ENCODE peak calls at places on chromosomes 3 and 15, in four cellular contexts. W is GM06990; G is K562; F is activated CD4-positive, alpha-beta memory T cell treated with anti-CD3 and anti-CD28 coated beads for 36 hours. J is an unnamed sample.
A peak's percentile ranks its signal among the peaks of the same experiment; 100 is the strongest.

GRCh38 chr15:41096178-41096577 is 19.9 kb downstream of the INO80 start:
- DNase-seq in W (no peak), G (peak; percentile 24), F (no peak), J (no peak)

GRCh38 chr3:31765856-31766255 is 215.2 kb downstream of the OSBPL10 start:
- DNase-seq in W (no peak), G (no peak), F (peak; percentile 18), J (no peak)

GRCh38 chr3:42751609-42752008 is 21.4 kb downstream of the CCDC13 start:
- DNase-seq in W (no peak), G (no peak), F (no peak), J (no peak)

GRCh38 chr15:28459279-28459678 is 73.5 kb downstream of the GOLGA8G start:
- DNase-seq in W (no peak), G (no peak), F (no peak), J (no peak)

GRCh38 chr15:78004222-78004727 is 73.2 kb downstream of the TBC1D2B start:
- DNase-seq in W (no peak), G (no peak), F (peak; percentile 45), J (peak; percentile 29)

GRCh38 chr3:153209596-153209995 is 47.6 kb downstream of the RAP2B start:
- DNase-seq in W (no peak), G (peak; percentile 28), F (peak; percentile 11), J (no peak)

GRCh38 chr15:85620321-85621044 is 174.2 kb downstream of the KLHL25 start:
- DNase-seq in W (no peak), G (no peak), F (peak; percentile 62), J (peak; percentile 62)

GRCh38 chr3:30347679-30348216 is 258.7 kb upstream of the TGFBR2 start:
- DNase-seq in W (no peak), G (no peak), F (peak; percentile 72), J (peak; percentile 67)

GRCh38 chr3:30544811-30545210 is 61.6 kb upstream of the TGFBR2 start:
- DNase-seq in W (no peak), G (no peak), F (peak; percentile 10), J (peak; percentile 8)

GRCh38 chr15:49815506-49815905 is 194.7 kb downstream of the DTWD1 start:
- DNase-seq in W (no peak), G (no peak), F (no peak), J (no peak)

GRCh38 chr3:101992861-101993260 is 143.5 kb downstream of the NFKBIZ start:
- DNase-seq in W (no peak), G (no peak), F (no peak), J (no peak)

GRCh38 chr15:91516866-91517265 is 336.6 kb upstream of the SLCO3A1 start:
- DNase-seq in W (no peak), G (no peak), F (no peak), J (no peak)

GRCh38 chr3:112086018-112086854 is at the start of gene C3orf52:
- DNase-seq in W (peak; percentile 66), G (peak; percentile 88), F (peak; percentile 75), J (peak; percentile 83)

GRCh38 chr3:18579659-18580058 is 154.5 kb upstream of the SATB1 start:
- DNase-seq in W (no peak), G (no peak), F (no peak), J (no peak)

GRCh38 chr15:67372563-67372962 is 118.0 kb downstream of the IQCH start:
- DNase-seq in W (no peak), G (no peak), F (no peak), J (no peak)

GRCh38 chr3:129481783-129482332 is 41.8 kb downstream of the IFT122 start:
- DNase-seq in W (no peak), G (peak; percentile 24), F (peak; percentile 72), J (peak; percentile 67)

GRCh38 chr3:140898340-140899180 is 43.1 kb upstream of the SLC25A36 start:
- DNase-seq in W (peak; percentile 10), G (peak; percentile 23), F (no peak), J (peak; percentile 11)

GRCh38 chr3:14913071-14913925 is 34.1 kb upstream of the NR2C2 start:
- DNase-seq in W (no peak), G (no peak), F (no peak), J (no peak)

GRCh38 chr3:195044411-195044810 is 226.5 kb downstream of the XXYLT1 start:
- DNase-seq in W (no peak), G (no peak), F (no peak), J (no peak)

GRCh38 chr15:98856540-98856907 is 151.1 kb downstream of the PGPEP1L start:
- DNase-seq in W (no peak), G (no peak), F (no peak), J (no peak)

GRCh38 chr3:188979669-188980311 is 192.0 kb upstream of the TPRG1 start:
- DNase-seq in W (no peak), G (no peak), F (no peak), J (no peak)

GRCh38 chr3:87771338-87772059 is 287.3 kb downstream of the CGGBP1 start:
- DNase-seq in W (peak; percentile 15), G (peak; percentile 12), F (peak; percentile 33), J (peak; percentile 58)

GRCh38 chr3:32842531-32842931 is 24.7 kb downstream of the TRIM71 start:
- DNase-seq in W (peak; percentile 18), G (no peak), F (no peak), J (no peak)

GRCh38 chr3:143885803-143886427 is 37.6 kb upstream of the SLC9A9 start:
- DNase-seq in W (peak; percentile 22), G (peak; percentile 45), F (peak; percentile 31), J (peak; percentile 40)

GRCh38 chr3:71185733-71186455 is 397.6 kb downstream of the FOXP1 start:
- DNase-seq in W (no peak), G (peak; percentile 34), F (peak; percentile 27), J (peak; percentile 38)

GRCh38 chr3:48694610-48695051 is 8.9 kb upstream of the NCKIPSD start:
- DNase-seq in W (no peak), G (no peak), F (no peak), J (no peak)

GRCh38 chr15:41570764-41571163 is 11.8 kb downstream of the TYRO3 start:
- DNase-seq in W (no peak), G (no peak), F (no peak), J (no peak)

GRCh38 chr3:184570501-184570900 is 8.9 kb downstream of the EPHB3 start:
- DNase-seq in W (no peak), G (no peak), F (no peak), J (no peak)

GRCh38 chr15:44028349-44028748 is 166.7 kb downstream of the FRMD5 start:
- DNase-seq in W (no peak), G (no peak), F (no peak), J (peak; percentile 19)

GRCh38 chr15:27686376-27686775 is 412.7 kb downstream of the OCA2 start:
- DNase-seq in W (no peak), G (no peak), F (no peak), J (no peak)

GRCh38 chr15:89113263-89113662 is 25.0 kb downstream of the ABHD2 start:
- DNase-seq in W (no peak), G (no peak), F (no peak), J (no peak)

GRCh38 chr3:94946683-94947082 is 883.8 kb downstream of the NSUN3 start:
- DNase-seq in W (no peak), G (no peak), F (no peak), J (no peak)

GRCh38 chr15:80070840-80071239 is 11.4 kb downstream of the ZFAND6 start:
- DNase-seq in W (no peak), G (no peak), F (no peak), J (no peak)

GRCh38 chr3:123960791-123961507 is at the start of gene CCDC14:
- DNase-seq in W (peak; percentile 84), G (peak; percentile 84), F (peak; percentile 88), J (peak; percentile 92)

GRCh38 chr3:72288955-72289707 is 504.2 kb upstream of the PROK2 start:
- DNase-seq in W (peak; percentile 31), G (peak; percentile 84), F (no peak), J (no peak)

GRCh38 chr3:56890448-56891083 is 88.8 kb upstream of the ARHGEF3 start:
- DNase-seq in W (no peak), G (no peak), F (no peak), J (no peak)